ENCODE peak calls at places on chromosomes 16 and 17, in five cellular contexts. One of them, this sample, is unnamed.

GRCh38 chr16:88049561-88050545 is 98.6 kb downstream of the BANP start:
- DNase-seq in suprapubic skin: no peak
- DNase-seq in colonic mucosa: no peak
- DNase-seq in DND-41: no peak
- DNase-seq in cardiac muscle cell: no peak
- DNase-seq in this sample: no peak

GRCh38 chr17:15996322-15996721 is 3.2 kb downstream of the ZSWIM7 start:
- DNase-seq in suprapubic skin: no peak
- DNase-seq in colonic mucosa: no peak
- DNase-seq in DND-41: no peak
- DNase-seq in cardiac muscle cell: no peak
- DNase-seq in this sample: no peak

GRCh38 chr16:68311316-68311620 is 449 bp downstream of the PRMT7 start:
- DNase-seq in suprapubic skin: no peak
- DNase-seq in colonic mucosa: no peak
- DNase-seq in DND-41: no peak
- DNase-seq in cardiac muscle cell: no peak
- DNase-seq in this sample: no peak

GRCh38 chr17:70060415-70060814 is 14.6 kb upstream of the KCNJ16 start:
- DNase-seq in suprapubic skin: no peak
- DNase-seq in colonic mucosa: no peak
- DNase-seq in DND-41: no peak
- DNase-seq in cardiac muscle cell: no peak
- DNase-seq in this sample: no peak

GRCh38 chr16:13168091-13168572 is 266.7 kb downstream of the SHISA9 start:
- DNase-seq in suprapubic skin: no peak
- DNase-seq in colonic mucosa: no peak
- DNase-seq in DND-41: no peak
- DNase-seq in cardiac muscle cell: no peak
- DNase-seq in this sample: no peak

GRCh38 chr17:50904522-50905459 is 38.6 kb upstream of the TOB1 start:
- DNase-seq in suprapubic skin: no peak
- DNase-seq in colonic mucosa: peak; percentile 67
- DNase-seq in DND-41: no peak
- DNase-seq in cardiac muscle cell: peak; percentile 57
- DNase-seq in this sample: peak; percentile 93

GRCh38 chr17:82098169-82098938 is at the start of gene FASN:
- DNase-seq in suprapubic skin: peak; percentile 98
- DNase-seq in colonic mucosa: peak; percentile 95
- DNase-seq in DND-41: peak; percentile 94
- DNase-seq in cardiac muscle cell: peak; percentile 98
- DNase-seq in this sample: peak; percentile 93

GRCh38 chr17:72640415-72641165 is 451.9 kb downstream of the SLC39A11 start:
- DNase-seq in suprapubic skin: no peak
- DNase-seq in colonic mucosa: peak; percentile 86
- DNase-seq in DND-41: no peak
- DNase-seq in cardiac muscle cell: peak; percentile 13
- DNase-seq in this sample: no peak

GRCh38 chr16:67277294-67277998 is 1.9 kb upstream of the PLEKHG4 start:
- DNase-seq in suprapubic skin: no peak
- DNase-seq in colonic mucosa: peak; percentile 36
- DNase-seq in DND-41: no peak
- DNase-seq in cardiac muscle cell: peak; percentile 98
- DNase-seq in this sample: no peak

GRCh38 chr17:26792486-26792885 is 501.4 kb upstream of the WSB1 start:
- DNase-seq in suprapubic skin: no peak
- DNase-seq in colonic mucosa: no peak
- DNase-seq in DND-41: no peak
- DNase-seq in cardiac muscle cell: peak; percentile 9
- DNase-seq in this sample: no peak

GRCh38 chr16:23428351-23428750 is 24.6 kb downstream of the COG7 start:
- DNase-seq in suprapubic skin: no peak
- DNase-seq in colonic mucosa: no peak
- DNase-seq in DND-41: no peak
- DNase-seq in cardiac muscle cell: peak; percentile 8
- DNase-seq in this sample: no peak

GRCh38 chr17:80710716-80711115 is 166.1 kb downstream of the RPTOR start:
- DNase-seq in suprapubic skin: no peak
- DNase-seq in colonic mucosa: no peak
- DNase-seq in DND-41: no peak
- DNase-seq in cardiac muscle cell: no peak
- DNase-seq in this sample: no peak

DNA sequence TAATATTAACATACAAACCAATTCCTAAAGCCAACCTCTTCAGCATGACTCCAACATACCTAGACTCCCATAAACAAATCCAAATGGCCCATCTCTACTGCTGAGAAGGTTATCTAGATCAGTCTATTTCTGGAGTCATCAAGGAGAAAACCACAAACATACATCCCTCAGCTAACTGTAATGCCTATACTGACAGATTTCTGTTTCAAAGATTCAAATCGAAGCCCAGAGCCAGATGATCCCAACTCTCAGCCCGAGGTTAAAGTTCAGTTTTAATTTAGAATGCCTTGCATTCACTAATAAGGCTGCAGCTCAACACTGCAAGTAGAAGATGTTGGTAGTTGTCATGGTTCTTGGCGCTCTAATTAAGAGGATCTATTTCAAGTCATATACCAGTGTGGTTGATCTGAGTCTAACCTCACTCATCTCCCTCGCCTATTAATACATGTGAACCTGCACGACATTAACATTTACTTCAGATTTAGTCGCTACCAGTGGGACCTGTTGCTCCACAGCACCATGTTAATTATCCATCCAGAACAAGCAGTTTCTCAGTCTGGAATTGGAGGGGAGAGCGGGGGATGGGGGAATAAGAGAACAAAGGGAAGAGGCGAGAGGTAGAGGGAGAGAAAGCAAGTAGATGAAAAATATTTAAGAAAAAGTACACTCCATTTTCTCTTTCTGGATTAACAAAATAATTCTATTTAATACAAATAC is 15.4 kb downstream of the PHF12 start:
- DNase-seq in suprapubic skin: no peak
- DNase-seq in colonic mucosa: no peak
- DNase-seq in DND-41: no peak
- DNase-seq in cardiac muscle cell: no peak
- DNase-seq in this sample: no peak
- H3K4me3 ChIP-seq in suprapubic skin: no peak overlapping the region
- H3K4me3 ChIP-seq in colonic mucosa: no peak overlapping the region
- H3K4me3 ChIP-seq in DND-41: no peak overlapping the region
- H3K4me3 ChIP-seq in cardiac muscle cell: no peak overlapping the region
- H3K4me3 ChIP-seq in this sample: no peak overlapping the region

DNA sequence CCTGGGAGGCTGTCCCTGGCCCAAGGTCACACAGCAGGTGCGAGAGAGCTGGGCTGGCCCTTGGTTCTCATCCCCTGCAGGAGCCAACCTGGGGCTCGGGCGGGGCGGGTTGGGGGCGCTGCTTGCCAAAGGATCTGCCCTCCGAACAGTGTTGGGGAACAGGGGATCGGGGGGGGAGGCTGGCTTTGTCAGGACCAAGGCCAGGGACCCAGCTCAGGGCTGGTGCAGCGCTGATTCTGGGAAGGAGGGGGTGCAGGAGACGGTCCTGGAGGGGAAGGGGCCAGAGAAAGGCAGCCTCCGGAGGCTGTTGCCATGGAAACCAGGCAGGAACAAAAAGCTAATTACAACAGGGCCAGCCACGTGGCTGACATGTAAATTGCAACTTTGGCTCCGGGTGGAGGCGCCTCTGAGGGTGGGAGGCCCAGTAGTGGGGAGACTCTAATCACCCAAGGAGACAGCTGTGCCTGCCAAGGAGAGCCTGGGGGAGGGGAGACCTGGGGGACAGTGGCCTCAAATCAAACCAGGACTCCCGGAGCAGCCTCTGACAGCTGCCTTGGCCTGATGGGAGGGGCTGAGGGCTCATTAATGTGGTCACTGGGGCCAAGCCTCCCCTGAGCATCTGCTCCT is 1.3 kb downstream of the TUBB3 start:
- DNase-seq in suprapubic skin: no peak
- DNase-seq in colonic mucosa: no peak
- DNase-seq in DND-41: peak; percentile 57
- DNase-seq in cardiac muscle cell: peak; percentile 54
- DNase-seq in this sample: no peak
- H3K27ac ChIP-seq in suprapubic skin: no peak overlapping the region
- H3K27ac ChIP-seq in colonic mucosa: no peak overlapping the region
- H3K27ac ChIP-seq in DND-41: no peak overlapping the region
- H3K27ac ChIP-seq in cardiac muscle cell: no peak overlapping the region
- H3K27ac ChIP-seq in this sample: no peak overlapping the region

GRCh38 chr17:44969144-44969780 is 1.2 kb upstream of the C1QL1 start:
- DNase-seq in suprapubic skin: no peak
- DNase-seq in colonic mucosa: no peak
- DNase-seq in DND-41: no peak
- DNase-seq in cardiac muscle cell: no peak
- DNase-seq in this sample: no peak

GRCh38 chr17:44967907-44968224 is 237 bp downstream of the C1QL1 start:
- DNase-seq in suprapubic skin: no peak
- DNase-seq in colonic mucosa: no peak
- DNase-seq in DND-41: no peak
- DNase-seq in cardiac muscle cell: no peak
- DNase-seq in this sample: no peak

GRCh38 chr17:44970136-44970737 is 2.1 kb upstream of the C1QL1 start:
- DNase-seq in suprapubic skin: no peak
- DNase-seq in colonic mucosa: no peak
- DNase-seq in DND-41: peak; percentile 27
- DNase-seq in cardiac muscle cell: peak; percentile 44
- DNase-seq in this sample: no peak

GRCh38 chr17:44967026-44967906 is 837 bp downstream of the C1QL1 start:
- DNase-seq in suprapubic skin: no peak
- DNase-seq in colonic mucosa: no peak
- DNase-seq in DND-41: no peak
- DNase-seq in cardiac muscle cell: no peak
- DNase-seq in this sample: no peak

DNA sequence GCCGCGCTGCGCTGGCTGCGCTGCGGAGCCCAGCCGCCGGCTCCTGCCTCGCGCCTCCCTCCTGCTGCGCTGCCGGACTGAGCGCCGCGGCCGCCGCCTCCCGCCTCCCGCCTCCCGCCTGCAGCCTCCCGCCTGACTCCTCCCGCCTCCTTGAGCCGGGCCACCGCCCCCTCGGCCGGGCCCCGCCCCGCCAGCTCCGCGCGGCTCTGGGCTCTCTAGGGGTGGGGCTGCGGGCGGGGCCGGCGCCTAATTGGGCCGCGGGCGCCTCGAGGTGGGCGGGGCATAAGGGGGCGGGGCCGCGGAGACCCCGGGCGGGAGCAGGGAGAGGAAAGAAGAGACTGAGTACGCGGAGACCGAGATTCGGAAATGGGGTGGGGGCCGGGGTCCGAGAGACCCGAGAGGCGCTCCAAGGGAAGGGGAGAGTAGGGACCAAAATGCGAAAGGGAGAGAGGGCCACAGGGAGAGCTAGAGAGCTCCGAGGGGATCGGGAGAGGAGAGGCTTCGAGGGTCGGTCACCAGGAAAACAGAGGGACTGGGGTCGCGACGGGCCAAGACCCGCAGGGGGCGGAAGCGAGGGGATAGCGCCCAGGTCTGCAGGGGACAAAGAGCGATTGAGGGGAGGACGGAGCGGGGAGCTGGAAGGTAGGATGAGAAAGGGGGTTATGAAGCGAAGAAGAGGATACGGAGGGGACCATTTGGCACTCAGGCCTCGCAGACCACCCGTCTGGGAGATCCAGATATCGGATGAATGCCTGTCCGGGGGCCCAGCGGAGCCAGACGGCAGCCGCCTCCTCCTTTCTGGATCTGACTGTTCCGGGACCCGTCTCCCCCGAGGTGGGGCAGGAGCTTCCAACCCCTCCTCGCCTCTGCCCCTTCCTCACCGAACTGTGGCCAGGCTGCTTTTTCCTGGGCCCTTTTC is at the start of gene C1QL1:
- DNase-seq in suprapubic skin: peak; percentile 89
- DNase-seq in colonic mucosa: peak; percentile 92
- DNase-seq in DND-41: peak; percentile 94
- DNase-seq in cardiac muscle cell: peak; percentile 95
- DNase-seq in this sample: peak; percentile 84
- H3K4me3 ChIP-seq in suprapubic skin: peak within 1 kb of the TSS; percentile 51
- H3K4me3 ChIP-seq in colonic mucosa: peak within 1 kb of the TSS; percentile 39
- H3K4me3 ChIP-seq in DND-41: peak within 1 kb of the TSS; percentile 61
- H3K4me3 ChIP-seq in cardiac muscle cell: peak within 1 kb of the TSS; percentile 32
- H3K4me3 ChIP-seq in this sample: peak within 1 kb of the TSS; percentile 62

GRCh38 chr17:48489781-48490180 is 41.0 kb downstream of the HOXB1 start:
- DNase-seq in suprapubic skin: no peak
- DNase-seq in colonic mucosa: no peak
- DNase-seq in DND-41: no peak
- DNase-seq in cardiac muscle cell: no peak
- DNase-seq in this sample: no peak
- H3K27ac ChIP-seq in suprapubic skin: no peak overlapping the region
- H3K27ac ChIP-seq in colonic mucosa: no peak overlapping the region
- H3K27ac ChIP-seq in DND-41: no peak overlapping the region
- H3K27ac ChIP-seq in cardiac muscle cell: peak overlapping the region; percentile 5
- H3K27ac ChIP-seq in this sample: no peak overlapping the region

DNA sequence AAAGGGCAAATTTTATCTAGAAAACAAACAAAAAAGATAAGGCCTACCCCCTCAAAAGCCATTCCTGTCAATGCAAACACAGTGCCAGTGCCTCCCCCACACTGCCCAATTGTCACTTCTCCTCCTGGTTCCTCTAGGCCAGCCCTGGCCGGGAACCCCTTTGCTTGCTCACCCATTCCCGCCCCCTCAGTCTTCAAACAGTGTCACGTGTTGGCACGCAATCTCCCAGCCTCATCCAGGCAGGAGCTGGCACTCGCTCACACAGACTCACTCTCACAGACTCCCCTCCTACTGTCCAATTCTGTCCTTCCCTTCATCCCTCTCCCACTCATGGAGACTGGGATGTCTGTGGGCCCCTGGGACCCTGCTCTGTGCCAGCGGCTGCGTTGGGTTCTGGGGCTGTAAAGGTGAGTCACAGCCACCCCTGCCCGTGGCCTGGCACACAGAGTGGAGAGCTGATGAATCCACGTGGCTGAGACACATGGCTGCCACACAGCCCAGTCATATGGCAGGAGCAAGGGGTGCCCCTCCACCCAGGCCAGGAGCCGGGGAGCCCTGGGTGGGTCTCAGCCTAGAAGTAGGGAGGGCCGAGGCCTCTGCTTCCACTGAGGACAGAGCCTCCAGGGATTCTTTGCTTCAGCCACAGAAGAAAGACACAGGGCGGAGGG is 54.8 kb downstream of the VAC14 start:
- DNase-seq in suprapubic skin: no peak
- DNase-seq in colonic mucosa: peak; percentile 69
- DNase-seq in DND-41: no peak
- DNase-seq in cardiac muscle cell: peak; percentile 84
- DNase-seq in this sample: peak; percentile 90
- H3K4me3 ChIP-seq in suprapubic skin: no peak overlapping the region
- H3K4me3 ChIP-seq in colonic mucosa: no peak overlapping the region
- H3K4me3 ChIP-seq in DND-41: no peak overlapping the region
- H3K4me3 ChIP-seq in cardiac muscle cell: no peak overlapping the region
- H3K4me3 ChIP-seq in this sample: peak overlapping the region; percentile 18

GRCh38 chr17:59825533-59826316 is 67.0 kb downstream of the TUBD1 start:
- DNase-seq in suprapubic skin: no peak
- DNase-seq in colonic mucosa: no peak
- DNase-seq in DND-41: no peak
- DNase-seq in cardiac muscle cell: peak; percentile 76
- DNase-seq in this sample: no peak
- H3K27ac ChIP-seq in suprapubic skin: peak overlapping the region; percentile 84
- H3K27ac ChIP-seq in colonic mucosa: peak overlapping the region; percentile 94
- H3K27ac ChIP-seq in DND-41: no peak overlapping the region
- H3K27ac ChIP-seq in cardiac muscle cell: peak overlapping the region; percentile 68
- H3K27ac ChIP-seq in this sample: peak overlapping the region; percentile 74

DNA sequence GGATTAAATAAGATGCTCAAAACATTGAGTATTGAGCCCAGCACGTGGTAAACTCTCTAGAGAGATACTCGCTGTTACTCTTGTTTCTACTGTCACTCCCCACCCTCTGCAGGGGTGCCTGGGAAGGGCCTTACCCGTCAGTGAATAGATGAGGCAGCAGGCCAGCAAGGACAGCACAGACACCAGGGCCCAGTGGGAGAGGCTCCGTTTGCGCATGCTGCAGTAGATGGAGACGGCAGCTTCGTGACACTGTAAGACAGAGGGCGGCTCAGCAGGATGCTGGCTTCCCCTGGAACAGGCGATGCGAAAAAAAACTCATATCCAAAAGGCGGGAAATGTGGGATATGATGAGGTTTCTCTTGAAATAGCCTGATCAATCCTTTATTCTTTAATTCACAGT is 20.0 kb downstream of the SLC38A8 start:
- DNase-seq in suprapubic skin: no peak
- DNase-seq in colonic mucosa: no peak
- DNase-seq in DND-41: no peak
- DNase-seq in cardiac muscle cell: no peak
- DNase-seq in this sample: no peak
- H3K4me3 ChIP-seq in suprapubic skin: no peak overlapping the region
- H3K4me3 ChIP-seq in colonic mucosa: no peak overlapping the region
- H3K4me3 ChIP-seq in DND-41: no peak overlapping the region
- H3K4me3 ChIP-seq in cardiac muscle cell: no peak overlapping the region
- H3K4me3 ChIP-seq in this sample: no peak overlapping the region